ENCODE peak calls at places on chromosome 14, in six cellular contexts. W is GM12892, U is transverse colon, V is HL-60, I is upper lobe of left lung, O is HCT116. J is an unnamed sample.

GRCh38 chr14:27528328-27528727 is 930.5 kb upstream of the NOVA1 start:
- DNase-seq in O (no peak), I (no peak), V (no peak), W (no peak), U (no peak), J (no peak)

GRCh38 chr14:81319946-81320345 is 80.2 kb downstream of the STON2 start:
- DNase-seq in V (no peak), I (no peak), W (no peak), O (no peak), U (no peak), J (no peak)

GRCh38 chr14:31388687-31389413 is 31.5 kb downstream of the HEATR5A start:
- DNase-seq in O (no peak), V (no peak), I (no peak), U (no peak), W (no peak), J (no peak)

GRCh38 chr14:99472937-99473336 is 7.7 kb downstream of the SETD3 start:
- DNase-seq in W (no peak), I (no peak), V (no peak), U (no peak), O (no peak), J (no peak)

GRCh38 chr14:91878274-91878673 is 10.9 kb upstream of the TC2N start:
- DNase-seq in O (no peak), V (no peak), W (no peak), U (no peak), I (no peak), J (no peak)

GRCh38 chr14:23056257-23056955 is 914 bp downstream of the CDH24 start:
- DNase-seq in I (peak), V (peak), O (peak), W (peak), U (peak), J (peak)

GRCh38 chr14:75738192-75738591 is 77.1 kb downstream of the TTLL5 start:
- DNase-seq in W (no peak), V (no peak), I (no peak), U (no peak), O (no peak), J (no peak)

GRCh38 chr14:50669441-50669986 is 1.4 kb upstream of the SAV1 start:
- DNase-seq in O (no peak), I (no peak), U (no peak), V (no peak), W (no peak), J (no peak)

GRCh38 chr14:94173885-94174621 is at the start of gene PPP4R4:
- DNase-seq in W (peak), V (peak), I (peak), O (peak), U (peak), J (peak)

GRCh38 chr14:28298156-28298555 is 468.4 kb upstream of the FOXG1 start:
- DNase-seq in U (no peak), V (no peak), O (no peak), W (no peak), I (no peak), J (no peak)

GRCh38 chr14:98798099-98798498 is 473.9 kb downstream of the BCL11B start:
- DNase-seq in I (no peak), U (no peak), V (no peak), W (no peak), O (no peak), J (no peak)

GRCh38 chr14:97584528-97584927 is 787.3 kb downstream of the VRK1 start:
- DNase-seq in O (peak), W (no peak), U (no peak), I (no peak), V (no peak), J (no peak)

GRCh38 chr14:81534510-81535074 is 939 bp upstream of the SEL1L start:
- DNase-seq in I (no peak), U (no peak), V (no peak), W (no peak), O (no peak), J (no peak)

GRCh38 chr14:36315159-36315853 is 5.1 kb downstream of the MBIP start:
- DNase-seq in V (no peak), U (no peak), I (no peak), W (no peak), O (no peak), J (peak)

GRCh38 chr14:21302013-21302857 is 22.4 kb downstream of the RPGRIP1 start:
- DNase-seq in I (no peak), U (no peak), O (no peak), W (no peak), V (no peak), J (no peak)

GRCh38 chr14:105862581-105863239 is 336.3 kb downstream of the TMEM121 start:
- DNase-seq in I (no peak), O (no peak), U (peak), W (no peak), V (no peak), J (peak)

GRCh38 chr14:78933948-78934524 is 763.9 kb downstream of the NRXN3 start:
- DNase-seq in U (no peak), O (no peak), W (no peak), V (no peak), I (no peak), J (peak)

DNA sequence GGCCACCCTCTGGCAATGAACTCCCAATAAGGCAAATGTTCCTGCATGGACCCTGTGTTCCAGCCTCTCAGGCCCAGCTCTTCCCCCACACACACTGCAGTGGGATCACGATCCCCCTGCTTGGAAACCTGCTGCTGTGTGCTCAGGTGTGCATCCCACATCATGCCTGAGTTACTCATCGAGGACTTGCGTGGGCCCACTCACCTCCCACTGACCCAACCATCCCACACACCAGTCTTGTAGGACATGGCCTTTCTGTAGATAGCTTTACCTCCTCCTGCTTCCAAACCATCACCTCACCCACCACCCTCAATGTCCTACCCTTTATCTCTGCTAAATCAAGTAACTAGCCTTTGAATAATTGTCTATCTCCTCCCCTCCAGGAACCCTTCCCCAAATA is 24.6 kb downstream of the NPC2 start:
- DNase-seq in V (no peak), U (no peak), I (no peak), W (no peak), O (no peak), J (no peak)
- TF ChIP-seq POLR2AphosphoS5 in V (no peak), U (no peak), I (no peak), W (no peak), O (no peak), J (no peak)

DNA sequence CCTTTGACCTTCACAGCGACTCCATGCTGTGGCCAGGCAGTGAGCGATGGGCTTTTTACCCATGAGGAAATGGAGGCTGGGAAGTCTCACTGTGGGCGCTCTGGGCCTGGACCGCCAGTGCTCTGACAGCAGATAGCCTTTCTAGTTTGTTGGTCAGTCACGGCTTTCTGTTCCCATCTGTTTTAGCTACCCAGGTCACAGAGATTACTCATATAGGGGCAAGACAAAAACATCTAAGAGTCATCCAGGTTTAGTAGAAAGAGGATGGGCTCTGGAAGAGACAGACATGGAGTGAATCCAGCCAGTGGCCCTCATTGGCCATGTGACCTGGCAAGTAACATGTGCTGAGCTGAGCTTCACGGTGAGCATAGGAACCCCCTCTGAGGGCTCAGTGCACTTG is 68.6 kb downstream of the MARK3 start:
- DNase-seq in W (no peak), I (no peak), U (no peak), O (no peak), V (no peak), J (no peak)
- TF ChIP-seq POLR2AphosphoS5 in W (no peak), I (no peak), U (no peak), O (no peak), V (no peak), J (no peak)

GRCh38 chr14:68306265-68306933 is 486.5 kb downstream of the ZFP36L1 start:
- DNase-seq in I (no peak), W (no peak), V (no peak), O (no peak), U (no peak), J (no peak)

GRCh38 chr14:68306934-68307758 is 485.7 kb downstream of the ZFP36L1 start:
- DNase-seq in U (peak), V (no peak), W (no peak), O (peak), I (no peak), J (no peak)

GRCh38 chr14:68307769-68308168 is 485.1 kb downstream of the ZFP36L1 start:
- DNase-seq in O (no peak), W (no peak), I (no peak), V (no peak), U (no peak), J (no peak)

GRCh38 chr14:68308695-68309094 is 484.2 kb downstream of the ZFP36L1 start:
- DNase-seq in V (no peak), U (no peak), W (no peak), O (no peak), I (no peak), J (no peak)

GRCh38 chr14:68305738-68306137 is 486.2 kb downstream of the RAD51B start:
- DNase-seq in W (no peak), V (no peak), U (no peak), O (no peak), I (no peak), J (no peak)
- TF ChIP-seq POLR2AphosphoS5 in W (peak), V (no peak), U (no peak), O (no peak), I (no peak), J (no peak)

GRCh38 chr14:69994002-69994401 is 114.8 kb downstream of the SMOC1 start:
- DNase-seq in U (no peak), W (no peak), V (no peak), O (no peak), I (no peak), J (no peak)
- TF ChIP-seq POLR2AphosphoS5 in U (no peak), W (no peak), V (no peak), O (no peak), I (no peak), J (no peak)

GRCh38 chr14:71438684-71439083 is 493.5 kb upstream of the RGS6 start:
- DNase-seq in I (no peak), W (no peak), U (no peak), O (no peak), V (no peak), J (no peak)

GRCh38 chr14:71439247-71439646 is 493.0 kb upstream of the RGS6 start:
- DNase-seq in O (no peak), I (no peak), V (no peak), W (no peak), U (no peak), J (no peak)

GRCh38 chr14:71441142-71441541 is 491.1 kb upstream of the RGS6 start:
- DNase-seq in I (no peak), O (no peak), V (no peak), W (no peak), U (no peak), J (no peak)

GRCh38 chr14:71433303-71433702 is 498.9 kb upstream of the RGS6 start:
- DNase-seq in V (no peak), U (no peak), W (no peak), I (no peak), O (no peak), J (no peak)

DNA sequence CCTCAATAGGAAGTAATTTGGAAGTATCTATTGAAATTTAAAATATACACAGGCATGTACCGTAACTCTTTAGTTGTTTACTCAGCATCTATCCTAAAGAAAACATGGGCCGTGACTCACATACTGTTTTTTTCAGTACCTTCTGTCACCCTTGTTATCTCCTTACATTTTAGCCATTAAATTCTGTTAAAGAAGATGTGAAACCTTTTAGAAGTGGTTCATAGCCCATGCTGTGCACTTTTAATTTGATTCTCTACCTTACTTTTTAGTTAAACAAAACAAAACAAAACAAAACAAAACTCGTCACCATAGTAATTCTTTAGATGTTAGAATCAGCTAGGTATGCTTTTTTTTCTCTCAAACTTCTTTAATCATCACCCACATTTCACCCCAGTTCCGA is 494.4 kb upstream of the RGS6 start:
- DNase-seq in U (no peak), I (no peak), W (no peak), O (no peak), V (no peak), J (no peak)
- TF ChIP-seq POLR2AphosphoS5 in U (no peak), I (no peak), W (no peak), O (no peak), V (no peak), J (no peak)

GRCh38 chr14:34775922-34776321 is 61.5 kb upstream of the CFL2 start:
- DNase-seq in V (no peak), W (no peak), O (no peak), I (no peak), U (no peak), J (no peak)

GRCh38 chr14:34781242-34781641 is 66.8 kb upstream of the CFL2 start:
- DNase-seq in U (no peak), O (no peak), V (no peak), I (no peak), W (no peak), J (no peak)

GRCh38 chr14:34780646-34781045 is 66.3 kb upstream of the CFL2 start:
- DNase-seq in V (no peak), I (no peak), U (no peak), W (no peak), O (no peak), J (no peak)

GRCh38 chr14:34782031-34782430 is 67.6 kb upstream of the CFL2 start:
- DNase-seq in I (no peak), V (no peak), U (no peak), O (no peak), W (no peak), J (no peak)

DNA sequence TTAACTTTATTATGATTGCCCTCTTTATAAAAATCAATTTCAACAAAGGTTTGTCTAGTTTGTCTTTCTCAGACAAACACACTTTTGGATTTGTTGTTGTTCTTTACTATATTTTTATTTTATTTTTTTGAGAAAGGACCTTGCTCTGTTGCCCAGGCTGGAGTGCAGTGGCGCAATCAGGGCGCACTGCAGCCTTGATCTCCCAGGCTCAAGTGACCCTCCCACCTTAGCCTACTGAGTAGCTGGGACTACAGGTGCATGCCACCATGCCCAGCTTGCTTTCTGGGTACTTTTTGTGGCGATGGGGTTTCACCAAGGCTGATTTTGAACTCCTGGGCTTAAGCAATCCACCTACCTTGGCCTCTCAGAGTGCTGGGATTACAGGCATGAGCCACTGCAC is 64.4 kb upstream of the CFL2 start:
- DNase-seq in O (no peak), W (no peak), U (no peak), V (no peak), I (no peak), J (no peak)
- TF ChIP-seq POLR2AphosphoS5 in O (no peak), W (no peak), U (no peak), V (no peak), I (no peak), J (no peak)

DNA sequence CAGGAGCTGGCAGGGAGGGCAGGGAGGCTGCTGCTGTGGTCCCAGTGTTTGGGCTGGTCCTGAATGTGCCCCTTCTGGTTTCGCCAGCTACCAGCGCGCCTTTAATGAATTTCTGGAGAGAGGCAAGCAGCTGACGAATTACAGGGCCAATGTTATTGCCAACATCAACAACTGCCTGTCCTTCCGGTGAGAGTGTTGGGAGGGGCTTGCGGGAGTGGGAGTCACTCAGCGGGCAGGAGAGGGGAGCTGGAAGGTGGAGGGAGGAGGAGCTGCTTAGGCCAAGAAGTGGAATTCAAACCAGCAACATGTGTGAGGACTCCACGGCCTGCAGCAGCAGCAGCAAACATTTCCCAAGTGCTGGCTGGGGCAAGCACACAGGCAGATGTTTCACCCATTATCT is 7.7 kb downstream of the TNFAIP2 start:
- DNase-seq in O (no peak), V (no peak), U (no peak), W (no peak), I (no peak), J (no peak)
- TF ChIP-seq POLR2AphosphoS5 in O (no peak), V (no peak), U (no peak), W (no peak), I (no peak), J (no peak)

DNA sequence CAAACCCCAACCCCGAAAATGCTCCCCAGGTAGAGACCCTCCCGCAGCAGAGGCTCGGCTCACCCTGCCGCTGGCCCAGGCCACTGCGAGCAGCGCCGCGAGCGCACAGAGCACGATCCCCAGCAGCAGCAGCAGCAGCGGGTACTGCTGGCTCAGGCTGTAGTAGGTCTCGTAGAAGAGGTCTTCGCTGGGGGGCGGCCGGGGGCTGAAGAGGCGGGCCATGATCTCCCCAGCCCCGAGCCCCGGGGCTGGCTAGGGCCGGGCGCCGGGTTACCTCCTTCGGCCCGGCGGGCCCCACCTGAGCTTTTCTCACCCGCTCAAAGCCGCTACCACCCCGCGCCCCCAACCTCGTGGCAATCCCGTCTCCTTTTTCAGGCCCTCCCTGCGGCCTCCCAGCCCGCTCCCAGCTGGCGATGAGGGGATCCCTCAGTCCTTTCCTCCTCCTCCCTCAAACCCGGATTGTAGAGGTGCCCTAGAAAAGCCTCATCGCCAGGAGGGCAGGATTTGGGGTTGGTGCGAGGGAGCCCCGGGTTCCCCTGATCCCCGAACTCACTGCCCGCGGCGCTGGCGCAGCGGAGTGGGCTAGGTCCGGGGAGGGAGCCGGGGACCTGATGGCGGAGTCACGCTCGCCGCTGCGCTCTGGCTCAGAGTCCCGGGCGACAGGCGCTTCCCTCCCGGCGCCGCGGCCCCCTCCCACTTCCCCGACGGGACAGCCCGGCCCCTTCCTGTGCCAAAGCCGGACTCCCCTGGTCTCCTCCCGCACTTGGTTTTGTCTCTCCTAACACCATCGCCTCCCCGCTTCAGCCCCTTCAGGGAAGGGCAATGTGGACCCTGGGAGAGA is at the start of gene ADCY4:
- DNase-seq in U (no peak), I (peak), W (no peak), V (no peak), O (no peak), J (no peak)
- TF ChIP-seq POLR2AphosphoS5 in U (peak), I (peak), W (no peak), V (no peak), O (no peak), J (no peak)

GRCh38 chr14:103576371-103577024 is 13.7 kb downstream of the COA8 start:
- DNase-seq in V (no peak), I (no peak), W (no peak), U (peak), O (peak), J (no peak)
- TF ChIP-seq POLR2AphosphoS5 in V (no peak), I (peak), W (no peak), U (peak), O (no peak), J (no peak)

J was measured in GM12891.